ENCODE peak calls at places on chromosomes 5 and 9, in seven cellular contexts. Y is stimulated activated CD4-positive, alpha-beta T cell treated with anti-CD3 and anti-CD28 coated beads, TNF-alpha, amount 100 ng/mL, for 1 hour; O is islet precursor cell; D is CD4-positive, alpha-beta T cell; Q is iPS DF 6.9; X is HT-29; R is adipocyte. A is an unnamed sample.

GRCh38 chr9:72038408-72038807 is 22.0 kb downstream of the C9orf57 start:
- DNase-seq in Y (no peak), O (no peak), D (no peak), Q (no peak), X (no peak), R (no peak), A (no peak)

GRCh38 chr5:143024227-143024920 is 254.2 kb downstream of the ARHGAP26 start:
- DNase-seq in Y (no peak), O (no peak), D (no peak), Q (no peak), X (no peak), R (no peak), A (no peak)

GRCh38 chr9:126805546-126806262 is 864 bp downstream of the ZBTB43 start:
- DNase-seq in Y (peak), O (peak), D (peak), Q (no peak), X (peak), R (peak), A (peak)

GRCh38 chr9:125888220-125888619 is 141.0 kb downstream of the PBX3 start:
- DNase-seq in Y (no peak), O (peak), D (no peak), Q (no peak), X (no peak), R (peak), A (no peak)

GRCh38 chr9:2583308-2584013 is 38.1 kb upstream of the VLDLR start:
- DNase-seq in Y (no peak), O (no peak), D (no peak), Q (no peak), X (no peak), R (no peak), A (no peak)

GRCh38 chr5:97764700-97765099 is 581.7 kb upstream of the RIOK2 start:
- DNase-seq in Y (no peak), O (no peak), D (no peak), Q (no peak), X (no peak), R (peak), A (no peak)

GRCh38 chr5:115415143-115415491 is 118.7 kb upstream of the CCDC112 start:
- DNase-seq in Y (no peak), O (peak), D (no peak), Q (no peak), X (peak), R (no peak), A (no peak)

GRCh38 chr9:83219154-83219923 is 156.4 kb upstream of the RASEF start:
- DNase-seq in Y (no peak), O (peak), D (no peak), Q (no peak), X (peak), R (peak), A (peak)

GRCh38 chr5:137027758-137028157 is 471.4 kb downstream of the SPOCK1 start:
- DNase-seq in Y (no peak), O (no peak), D (no peak), Q (no peak), X (no peak), R (no peak), A (no peak)

GRCh38 chr5:18043344-18043743 is 409.1 kb downstream of the TAF11L14 start:
- DNase-seq in Y (no peak), O (no peak), D (no peak), Q (no peak), X (peak), R (no peak), A (no peak)

GRCh38 chr5:17398439-17398838 is 99.6 kb upstream of the TAF11L2 start:
- DNase-seq in Y (no peak), O (peak), D (no peak), Q (no peak), X (no peak), R (peak), A (no peak)

GRCh38 chr9:22136446-22137140 is 127.5 kb upstream of the CDKN2B start:
- DNase-seq in Y (no peak), O (peak), D (no peak), Q (no peak), X (no peak), R (peak), A (no peak)

GRCh38 chr5:111790295-111790694 is 33.3 kb upstream of the NREP start:
- DNase-seq in Y (no peak), O (no peak), D (no peak), Q (no peak), X (no peak), R (no peak), A (no peak)

GRCh38 chr5:127536687-127537086 is 19.2 kb downstream of the PRRC1 start:
- DNase-seq in Y (no peak), O (no peak), D (no peak), Q (no peak), X (peak), R (peak), A (no peak)

GRCh38 chr9:136978073-136978864 is 965 bp downstream of the PTGDS start:
- DNase-seq in Y (peak), O (peak), D (peak), Q (no peak), X (no peak), R (peak), A (peak)